ENCODE peak calls at places on chromosomes 2 and 18, in five cellular contexts. N is AG04450, P is Peyer's patch, Z is endodermal cell, M is left ventricle myocardium inferior. A is an unnamed sample.

GRCh38 chr18:62329676-62330454 is 4.8 kb downstream of the TNFRSF11A start:
- DNase-seq in N (peak), Z (no peak), M (peak), P (peak), A (no peak)

GRCh38 chr18:31835528-31836138 is 75.0 kb upstream of the SLC25A52 start:
- DNase-seq in M (no peak), P (no peak), N (no peak), Z (no peak), A (no peak)

GRCh38 chr18:30271716-30272115 is 770.8 kb downstream of the DSC3 start:
- DNase-seq in Z (no peak), N (no peak), P (no peak), M (no peak), A (no peak)

GRCh38 chr2:119082821-119083400 is 75.6 kb downstream of the C1QL2 start:
- DNase-seq in P (no peak), M (no peak), N (no peak), Z (no peak), A (no peak)

GRCh38 chr2:22737144-22737543 is 647.8 kb upstream of the KLHL29 start:
- DNase-seq in M (no peak), N (no peak), P (no peak), Z (no peak), A (no peak)

GRCh38 chr2:229562472-229563127 is 151.8 kb downstream of the DNER start:
- DNase-seq in M (no peak), N (no peak), P (no peak), Z (no peak), A (no peak)

GRCh38 chr2:36322108-36322507 is 33.5 kb upstream of the CRIM1 start:
- DNase-seq in M (no peak), P (no peak), Z (no peak), N (no peak), A (peak)

GRCh38 chr2:70937866-70938579 is 2.3 kb downstream of the ATP6V1B1 start:
- DNase-seq in M (no peak), P (no peak), N (no peak), Z (peak), A (no peak)

GRCh38 chr2:49677227-49677626 is 522.9 kb upstream of the FSHR start:
- DNase-seq in M (no peak), N (no peak), Z (no peak), P (no peak), A (no peak)

GRCh38 chr2:83224591-83224990 is 1234.5 kb downstream of the SUCLG1 start:
- DNase-seq in Z (no peak), N (no peak), M (no peak), P (no peak), A (no peak)